ENCODE peak calls at places on chromosomes 13 and 19, in six cellular contexts. One of them, this sample, is unnamed.

GRCh38 chr13:40993987-40994386 is 25.1 kb downstream of the ELF1 start:
- DNase-seq in activated CD4-positive, alpha-beta memory T cell treated with anti-CD3 and anti-CD28 coated beads for 36 hours: no peak
- DNase-seq in HEK293T: no peak
- DNase-seq in AML-193: no peak
- DNase-seq in activated naive CD4-positive, alpha-beta T cell treated with anti-CD3 and anti-CD28 coated beads for 36 hours: no peak
- DNase-seq in psoas muscle: no peak
- DNase-seq in this sample: no peak

GRCh38 chr13:109989155-109989554 is 202.8 kb upstream of the IRS2 start:
- DNase-seq in activated CD4-positive, alpha-beta memory T cell treated with anti-CD3 and anti-CD28 coated beads for 36 hours: no peak
- DNase-seq in psoas muscle: no peak
- DNase-seq in activated naive CD4-positive, alpha-beta T cell treated with anti-CD3 and anti-CD28 coated beads for 36 hours: no peak
- DNase-seq in AML-193: no peak
- DNase-seq in HEK293T: no peak
- DNase-seq in this sample: no peak

GRCh38 chr19:2679439-2679838 is 23.1 kb downstream of the GNG7 start:
- DNase-seq in activated CD4-positive, alpha-beta memory T cell treated with anti-CD3 and anti-CD28 coated beads for 36 hours: no peak
- DNase-seq in HEK293T: no peak
- DNase-seq in AML-193: no peak
- DNase-seq in psoas muscle: no peak
- DNase-seq in activated naive CD4-positive, alpha-beta T cell treated with anti-CD3 and anti-CD28 coated beads for 36 hours: no peak
- DNase-seq in this sample: no peak

GRCh38 chr13:41179593-41180250 is 14.6 kb downstream of the KBTBD7 start:
- DNase-seq in AML-193: no peak
- DNase-seq in activated CD4-positive, alpha-beta memory T cell treated with anti-CD3 and anti-CD28 coated beads for 36 hours: no peak
- DNase-seq in HEK293T: no peak
- DNase-seq in psoas muscle: no peak
- DNase-seq in activated naive CD4-positive, alpha-beta T cell treated with anti-CD3 and anti-CD28 coated beads for 36 hours: peak
- DNase-seq in this sample: no peak

GRCh38 chr19:6611441-6611852 is 20.5 kb upstream of the CD70 start:
- DNase-seq in AML-193: no peak
- DNase-seq in activated CD4-positive, alpha-beta memory T cell treated with anti-CD3 and anti-CD28 coated beads for 36 hours: no peak
- DNase-seq in HEK293T: no peak
- DNase-seq in psoas muscle: no peak
- DNase-seq in activated naive CD4-positive, alpha-beta T cell treated with anti-CD3 and anti-CD28 coated beads for 36 hours: no peak
- DNase-seq in this sample: no peak

GRCh38 chr19:48558018-48558684 is 6.2 kb downstream of the SULT2B1 start:
- DNase-seq in activated naive CD4-positive, alpha-beta T cell treated with anti-CD3 and anti-CD28 coated beads for 36 hours: peak
- DNase-seq in AML-193: no peak
- DNase-seq in psoas muscle: no peak
- DNase-seq in activated CD4-positive, alpha-beta memory T cell treated with anti-CD3 and anti-CD28 coated beads for 36 hours: no peak
- DNase-seq in HEK293T: no peak
- DNase-seq in this sample: no peak

GRCh38 chr13:49563513-49563912 is 21.8 kb downstream of the RCBTB1 start:
- DNase-seq in AML-193: no peak
- DNase-seq in activated naive CD4-positive, alpha-beta T cell treated with anti-CD3 and anti-CD28 coated beads for 36 hours: no peak
- DNase-seq in activated CD4-positive, alpha-beta memory T cell treated with anti-CD3 and anti-CD28 coated beads for 36 hours: no peak
- DNase-seq in HEK293T: no peak
- DNase-seq in psoas muscle: no peak
- DNase-seq in this sample: no peak

GRCh38 chr13:78820541-78820940 is 161.6 kb upstream of the OBI1 start:
- DNase-seq in HEK293T: no peak
- DNase-seq in psoas muscle: no peak
- DNase-seq in activated CD4-positive, alpha-beta memory T cell treated with anti-CD3 and anti-CD28 coated beads for 36 hours: no peak
- DNase-seq in activated naive CD4-positive, alpha-beta T cell treated with anti-CD3 and anti-CD28 coated beads for 36 hours: no peak
- DNase-seq in AML-193: no peak
- DNase-seq in this sample: no peak

GRCh38 chr13:23876265-23876664 is 12.9 kb downstream of the MIPEP start:
- DNase-seq in psoas muscle: no peak
- DNase-seq in activated naive CD4-positive, alpha-beta T cell treated with anti-CD3 and anti-CD28 coated beads for 36 hours: no peak
- DNase-seq in activated CD4-positive, alpha-beta memory T cell treated with anti-CD3 and anti-CD28 coated beads for 36 hours: no peak
- DNase-seq in HEK293T: no peak
- DNase-seq in AML-193: peak
- DNase-seq in this sample: no peak

GRCh38 chr13:27953671-27954405 is 15.3 kb downstream of the CDX2 start:
- DNase-seq in activated naive CD4-positive, alpha-beta T cell treated with anti-CD3 and anti-CD28 coated beads for 36 hours: peak
- DNase-seq in activated CD4-positive, alpha-beta memory T cell treated with anti-CD3 and anti-CD28 coated beads for 36 hours: peak
- DNase-seq in psoas muscle: peak
- DNase-seq in AML-193: peak
- DNase-seq in HEK293T: peak
- DNase-seq in this sample: peak

GRCh38 chr19:48501446-48501960 is 10.1 kb downstream of the LMTK3 start:
- DNase-seq in AML-193: no peak
- DNase-seq in activated naive CD4-positive, alpha-beta T cell treated with anti-CD3 and anti-CD28 coated beads for 36 hours: peak
- DNase-seq in psoas muscle: no peak
- DNase-seq in activated CD4-positive, alpha-beta memory T cell treated with anti-CD3 and anti-CD28 coated beads for 36 hours: peak
- DNase-seq in HEK293T: peak
- DNase-seq in this sample: no peak

GRCh38 chr13:64293923-64294322 is 2878.3 kb upstream of the PCDH20 start:
- DNase-seq in activated CD4-positive, alpha-beta memory T cell treated with anti-CD3 and anti-CD28 coated beads for 36 hours: no peak
- DNase-seq in psoas muscle: no peak
- DNase-seq in AML-193: no peak
- DNase-seq in HEK293T: no peak
- DNase-seq in activated naive CD4-positive, alpha-beta T cell treated with anti-CD3 and anti-CD28 coated beads for 36 hours: no peak
- DNase-seq in this sample: no peak

GRCh38 chr13:112990783-112991182 is 21.8 kb downstream of the MCF2L start:
- DNase-seq in activated naive CD4-positive, alpha-beta T cell treated with anti-CD3 and anti-CD28 coated beads for 36 hours: no peak
- DNase-seq in activated CD4-positive, alpha-beta memory T cell treated with anti-CD3 and anti-CD28 coated beads for 36 hours: no peak
- DNase-seq in HEK293T: no peak
- DNase-seq in AML-193: no peak
- DNase-seq in psoas muscle: no peak
- DNase-seq in this sample: no peak

GRCh38 chr19:42613666-42614065 is 18.9 kb upstream of the CEACAM8 start:
- DNase-seq in psoas muscle: no peak
- DNase-seq in activated CD4-positive, alpha-beta memory T cell treated with anti-CD3 and anti-CD28 coated beads for 36 hours: no peak
- DNase-seq in AML-193: no peak
- DNase-seq in HEK293T: no peak
- DNase-seq in activated naive CD4-positive, alpha-beta T cell treated with anti-CD3 and anti-CD28 coated beads for 36 hours: no peak
- DNase-seq in this sample: no peak

GRCh38 chr13:44271915-44272341 is 101.7 kb upstream of the SERP2 start:
- DNase-seq in activated naive CD4-positive, alpha-beta T cell treated with anti-CD3 and anti-CD28 coated beads for 36 hours: no peak
- DNase-seq in psoas muscle: peak
- DNase-seq in AML-193: no peak
- DNase-seq in HEK293T: no peak
- DNase-seq in activated CD4-positive, alpha-beta memory T cell treated with anti-CD3 and anti-CD28 coated beads for 36 hours: no peak
- DNase-seq in this sample: no peak

GRCh38 chr13:110015253-110015652 is 228.9 kb upstream of the IRS2 start:
- DNase-seq in HEK293T: no peak
- DNase-seq in psoas muscle: no peak
- DNase-seq in activated CD4-positive, alpha-beta memory T cell treated with anti-CD3 and anti-CD28 coated beads for 36 hours: no peak
- DNase-seq in AML-193: no peak
- DNase-seq in activated naive CD4-positive, alpha-beta T cell treated with anti-CD3 and anti-CD28 coated beads for 36 hours: no peak
- DNase-seq in this sample: no peak

GRCh38 chr19:2992958-2993357 is 15.6 kb downstream of the TLE6 start:
- DNase-seq in AML-193: no peak
- DNase-seq in psoas muscle: no peak
- DNase-seq in activated naive CD4-positive, alpha-beta T cell treated with anti-CD3 and anti-CD28 coated beads for 36 hours: no peak
- DNase-seq in activated CD4-positive, alpha-beta memory T cell treated with anti-CD3 and anti-CD28 coated beads for 36 hours: no peak
- DNase-seq in HEK293T: no peak
- DNase-seq in this sample: no peak

GRCh38 chr19:5358173-5358800 is 17.7 kb upstream of the PTPRS start:
- DNase-seq in HEK293T: peak
- DNase-seq in AML-193: no peak
- DNase-seq in activated CD4-positive, alpha-beta memory T cell treated with anti-CD3 and anti-CD28 coated beads for 36 hours: no peak
- DNase-seq in psoas muscle: no peak
- DNase-seq in activated naive CD4-positive, alpha-beta T cell treated with anti-CD3 and anti-CD28 coated beads for 36 hours: no peak
- DNase-seq in this sample: no peak

GRCh38 chr13:32969516-32969941 is 46.7 kb upstream of the KL start:
- DNase-seq in AML-193: no peak
- DNase-seq in activated CD4-positive, alpha-beta memory T cell treated with anti-CD3 and anti-CD28 coated beads for 36 hours: no peak
- DNase-seq in psoas muscle: no peak
- DNase-seq in activated naive CD4-positive, alpha-beta T cell treated with anti-CD3 and anti-CD28 coated beads for 36 hours: no peak
- DNase-seq in HEK293T: no peak
- DNase-seq in this sample: peak

This sample was measured in GDM1.